ENCODE peak calls at places on chromosomes 6 and 20, in four cellular contexts. One of them, this sample, is unnamed.

GRCh38 chr6:128323011-128323410 is 197.4 kb downstream of the PTPRK start:
- DNase-seq in NCI-H748 treated with DMSO at 0.1 percent for 48 hours: no peak
- DNase-seq in Daoy: no peak
- DNase-seq in thoracic aorta: no peak
- DNase-seq in this sample: no peak

GRCh38 chr6:20652691-20653479 is 118.6 kb downstream of the CDKAL1 start:
- DNase-seq in NCI-H748 treated with DMSO at 0.1 percent for 48 hours: no peak
- DNase-seq in Daoy: no peak
- DNase-seq in thoracic aorta: no peak
- DNase-seq in this sample: peak; percentile 20

GRCh38 chr6:33410711-33411631 is at the start of gene PHF1:
- DNase-seq in NCI-H748 treated with DMSO at 0.1 percent for 48 hours: no peak
- DNase-seq in Daoy: no peak
- DNase-seq in thoracic aorta: no peak
- DNase-seq in this sample: peak; percentile 62

GRCh38 chr6:154689654-154690053 is 43.6 kb upstream of the SCAF8 start:
- DNase-seq in NCI-H748 treated with DMSO at 0.1 percent for 48 hours: no peak
- DNase-seq in Daoy: no peak
- DNase-seq in thoracic aorta: no peak
- DNase-seq in this sample: no peak

GRCh38 chr6:28824793-28825731 is 98.7 kb downstream of the TRIM27 start:
- DNase-seq in thoracic aorta: no peak
- DNase-seq in Daoy: peak; percentile 48
- DNase-seq in NCI-H748 treated with DMSO at 0.1 percent for 48 hours: peak; percentile 37
- DNase-seq in this sample: no peak

GRCh38 chr6:1916334-1916985 is 306.7 kb downstream of the FOXC1 start:
- DNase-seq in Daoy: peak; percentile 71
- DNase-seq in NCI-H748 treated with DMSO at 0.1 percent for 48 hours: no peak
- DNase-seq in thoracic aorta: no peak
- DNase-seq in this sample: peak; percentile 47

GRCh38 chr6:92989656-92990055 is 429.7 kb downstream of the EPHA7 start:
- DNase-seq in Daoy: no peak
- DNase-seq in thoracic aorta: no peak
- DNase-seq in NCI-H748 treated with DMSO at 0.1 percent for 48 hours: no peak
- DNase-seq in this sample: peak; percentile 1

GRCh38 chr20:45958593-45958992 is 13.4 kb downstream of the ZNF335 start:
- DNase-seq in thoracic aorta: no peak
- DNase-seq in Daoy: no peak
- DNase-seq in NCI-H748 treated with DMSO at 0.1 percent for 48 hours: no peak
- DNase-seq in this sample: no peak

GRCh38 chr6:108712946-108713345 is 135.3 kb upstream of the ARMC2 start:
- DNase-seq in Daoy: no peak
- DNase-seq in NCI-H748 treated with DMSO at 0.1 percent for 48 hours: no peak
- DNase-seq in thoracic aorta: no peak
- DNase-seq in this sample: no peak

GRCh38 chr6:99467509-99468106 is 42.5 kb upstream of the PNISR start:
- DNase-seq in NCI-H748 treated with DMSO at 0.1 percent for 48 hours: peak; percentile 38
- DNase-seq in thoracic aorta: no peak
- DNase-seq in Daoy: peak; percentile 4
- DNase-seq in this sample: no peak

GRCh38 chr6:151448623-151449022 is 3.3 kb downstream of the RMND1 start:
- DNase-seq in thoracic aorta: no peak
- DNase-seq in Daoy: no peak
- DNase-seq in NCI-H748 treated with DMSO at 0.1 percent for 48 hours: no peak
- DNase-seq in this sample: no peak

GRCh38 chr6:110509617-110510231 is 33.3 kb upstream of the SLC22A16 start:
- DNase-seq in thoracic aorta: no peak
- DNase-seq in Daoy: peak; percentile 88
- DNase-seq in NCI-H748 treated with DMSO at 0.1 percent for 48 hours: no peak
- DNase-seq in this sample: peak; percentile 97

GRCh38 chr6:36984581-36985383 is 1.2 kb downstream of the MTCH1 start:
- DNase-seq in NCI-H748 treated with DMSO at 0.1 percent for 48 hours: peak; percentile 63
- DNase-seq in thoracic aorta: peak; percentile 51
- DNase-seq in Daoy: peak; percentile 80
- DNase-seq in this sample: peak; percentile 64

GRCh38 chr6:100998111-100998510 is 117.0 kb upstream of the ASCC3 start:
- DNase-seq in Daoy: no peak
- DNase-seq in thoracic aorta: no peak
- DNase-seq in NCI-H748 treated with DMSO at 0.1 percent for 48 hours: no peak
- DNase-seq in this sample: peak; percentile 76

GRCh38 chr6:33977606-33978438 is 168.1 kb downstream of the GRM4 start:
- DNase-seq in Daoy: no peak
- DNase-seq in thoracic aorta: no peak
- DNase-seq in NCI-H748 treated with DMSO at 0.1 percent for 48 hours: no peak
- DNase-seq in this sample: no peak

GRCh38 chr6:150729188-150729748 is 129.6 kb downstream of the PLEKHG1 start:
- DNase-seq in thoracic aorta: no peak
- DNase-seq in NCI-H748 treated with DMSO at 0.1 percent for 48 hours: no peak
- DNase-seq in Daoy: no peak
- DNase-seq in this sample: no peak

GRCh38 chr6:89270951-89271721 is 44.0 kb downstream of the GABRR2 start:
- DNase-seq in Daoy: no peak
- DNase-seq in thoracic aorta: no peak
- DNase-seq in NCI-H748 treated with DMSO at 0.1 percent for 48 hours: no peak
- DNase-seq in this sample: no peak

GRCh38 chr6:29974901-29975560 is 32.7 kb downstream of the HLA-A start:
- DNase-seq in thoracic aorta: no peak
- DNase-seq in NCI-H748 treated with DMSO at 0.1 percent for 48 hours: no peak
- DNase-seq in Daoy: no peak
- DNase-seq in this sample: no peak

GRCh38 chr6:158158123-158158522 is 9.9 kb downstream of the SERAC1 start:
- DNase-seq in thoracic aorta: no peak
- DNase-seq in NCI-H748 treated with DMSO at 0.1 percent for 48 hours: no peak
- DNase-seq in Daoy: no peak
- DNase-seq in this sample: no peak

This sample was measured in brain microvascular endothelial cell.